ENCODE peak calls at places on chromosomes 4 and X, in nine cellular contexts. T is Caco-2; Y is aorta; U is osteoblast; J is effector memory CD4-positive, alpha-beta T cell; L is small intestine; D is SK-N-SH; Z is A673; Q is IMR-90. C is an unnamed sample. For H3K9me3, the result is how much of the 10 kb centered on the place peaks cover.

GRCh38 chrX:20266810-20267598 is at the start of gene RPS6KA3:
- DNase-seq in U (peak), D (peak), J (peak), Y (peak), Q (peak), T (peak), L (peak), Z (peak), C (peak)

GRCh38 chr4:113958766-113959540 is 20.5 kb downstream of the ARSJ start:
- DNase-seq in Q (peak), Z (peak), L (peak), J (no peak), D (no peak), Y (no peak), U (no peak), T (peak), C (no peak)

GRCh38 chr4:52035190-52035589 is 2.9 kb downstream of the SGCB start:
- DNase-seq in J (no peak), L (peak), Q (no peak), T (no peak), Y (no peak), U (no peak), D (no peak), Z (no peak), C (no peak)

GRCh38 chrX:41164469-41164868 is 79.2 kb downstream of the USP9X start:
- DNase-seq in T (no peak), Q (no peak), U (peak), D (no peak), Z (no peak), L (peak), Y (no peak), J (no peak), C (peak)

GRCh38 chrX:136847874-136848273 is 32.7 kb downstream of the RBMX start:
- DNase-seq in T (no peak), L (no peak), D (no peak), Q (peak), Y (no peak), J (no peak), Z (no peak), U (peak), C (no peak)

GRCh38 chr4:83548151-83548905 is 12.4 kb downstream of the GPAT3 start:
- DNase-seq in U (peak), Z (peak), D (no peak), Q (peak), T (peak), Y (peak), L (peak), J (peak), C (peak)

GRCh38 chr4:126916626-126917140 is 716.1 kb upstream of the INTU start:
- DNase-seq in Q (peak), U (no peak), J (no peak), D (no peak), Z (no peak), T (no peak), Y (no peak), L (no peak), C (no peak)

GRCh38 chr4:182265881-182266280 is 22.7 kb downstream of the TENM3 start:
- DNase-seq in Z (no peak), D (no peak), T (peak), L (peak), U (no peak), J (no peak), Q (no peak), Y (no peak), C (no peak)

GRCh38 chr4:86014599-86014998 is 345.3 kb downstream of the MAPK10 start:
- DNase-seq in Y (no peak), T (no peak), L (no peak), D (no peak), Z (peak), Q (no peak), U (no peak), J (no peak), C (no peak)

GRCh38 chrX:152635941-152636340 is 1.8 kb upstream of the GABRQ start:
- DNase-seq in D (peak), U (peak), J (no peak), Q (peak), T (peak), Z (peak), L (peak), Y (no peak), C (peak)

GRCh38 chrX:12026481-12026880 is 111.8 kb upstream of the FRMPD4 start:
- DNase-seq in U (no peak), J (no peak), Z (no peak), T (no peak), Y (no peak), L (no peak), D (no peak), Q (no peak), C (no peak)

GRCh38 chr4:95551653-95552052 is 2.9 kb upstream of the UNC5C start:
- DNase-seq in Q (no peak), Y (no peak), U (no peak), J (no peak), D (no peak), T (no peak), L (no peak), Z (peak), C (no peak)

GRCh38 chr4:95547708-95548471 is 883 bp downstream of the UNC5C start:
- DNase-seq in L (no peak), U (peak), D (no peak), J (no peak), T (no peak), Y (peak), Z (no peak), Q (no peak), C (peak)

GRCh38 chr4:95550566-95550965 is 1.8 kb upstream of the UNC5C start:
- DNase-seq in D (no peak), J (no peak), Y (no peak), L (no peak), Z (no peak), Q (no peak), T (no peak), U (no peak), C (no peak)

GRCh38 chr4:95548738-95549245 is at the start of gene UNC5C:
- DNase-seq in Y (peak), L (no peak), J (no peak), Z (no peak), Q (no peak), T (no peak), D (peak), U (peak), C (peak)

GRCh38 chr4:95549246-95550138 is 719 bp upstream of the UNC5C start:
- DNase-seq in Y (peak), Q (peak), Z (no peak), J (no peak), U (peak), D (peak), L (peak), T (no peak), C (peak)
- H3K9me3 ChIP-seq in Y (under half), Q (under half), Z (under half), J (under half), U (under half), D (under half), L (under half), T (under half), C (under half)

GRCh38 chrX:1150569-1151347 is 61.7 kb downstream of the CRLF2 start:
- DNase-seq in Q (no peak), T (no peak), Y (no peak), L (no peak), Z (no peak), J (no peak), D (no peak), U (no peak), C (no peak)
- H3K9me3 ChIP-seq in Q (under half), T (under half), Y (under half), L (under half), Z (under half), J (under half), D (under half), U (under half), C (under half)

GRCh38 chr4:172688536-172688935 is 480.1 kb upstream of the GALNT7 start:
- DNase-seq in Q (no peak), T (no peak), L (peak), J (no peak), U (no peak), Y (no peak), Z (peak), D (no peak), C (no peak)

GRCh38 chr4:172680701-172681100 is 487.9 kb upstream of the GALNT7 start:
- DNase-seq in U (no peak), Y (no peak), L (peak), J (no peak), Z (no peak), Q (peak), D (no peak), T (no peak), C (no peak)

GRCh38 chr4:172691552-172691951 is 477.1 kb upstream of the GALNT7 start:
- DNase-seq in Y (no peak), D (no peak), L (no peak), Q (no peak), J (no peak), Z (no peak), T (no peak), U (no peak), C (no peak)

GRCh38 chr4:172683016-172683415 is 485.6 kb upstream of the GALNT7 start:
- DNase-seq in J (no peak), L (no peak), T (no peak), Z (no peak), U (no peak), Y (no peak), Q (peak), D (no peak), C (no peak)

GRCh38 chr4:172686021-172686420 is 482.6 kb upstream of the GALNT7 start:
- DNase-seq in Z (no peak), D (no peak), Q (no peak), J (no peak), Y (no peak), T (no peak), L (no peak), U (no peak), C (no peak)
- H3K9me3 ChIP-seq in Z (under half), D (under half), Q (under half), J (under half), Y (under half), T (under half), L (under half), U (under half), C (under half)

DNA sequence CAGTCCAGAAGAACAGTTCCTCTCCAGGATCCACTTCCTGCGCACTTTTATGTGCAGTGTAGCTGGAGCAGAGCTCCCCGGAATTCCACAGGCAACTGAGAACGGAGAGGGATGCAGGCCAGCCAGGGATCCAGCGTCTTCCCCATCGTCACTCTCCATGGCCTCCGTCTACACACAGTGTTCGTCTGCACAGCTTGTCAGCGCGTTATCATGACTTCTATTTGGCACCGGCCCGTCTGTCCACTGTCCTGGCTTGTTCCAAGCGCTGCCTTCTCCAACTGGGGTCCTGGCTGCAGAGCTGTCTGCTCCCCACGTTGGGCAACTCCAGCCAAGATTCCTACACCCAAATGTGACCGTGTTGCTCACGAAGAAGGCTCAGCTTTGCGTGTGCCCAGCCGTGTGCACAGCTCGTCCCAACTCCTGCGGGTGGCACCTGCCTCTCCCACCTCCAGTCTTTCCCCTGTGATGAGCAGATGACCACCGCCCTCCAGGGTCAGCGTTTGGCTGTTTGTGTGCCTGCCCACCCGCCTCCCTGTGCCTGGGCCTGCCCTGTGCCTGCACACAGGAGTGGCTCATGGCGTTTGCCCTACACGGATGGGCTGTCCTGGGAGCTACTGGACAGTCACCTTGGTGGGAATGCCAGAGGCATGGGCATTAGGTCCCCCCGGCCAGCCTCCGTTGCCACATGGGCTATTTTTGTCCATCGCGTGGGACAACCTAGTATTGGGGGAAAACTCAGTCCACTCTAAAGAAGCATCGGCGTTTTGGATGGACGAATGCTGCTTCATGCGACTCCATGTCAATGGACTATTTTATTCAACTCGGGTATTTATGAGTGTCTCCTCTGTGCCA is 2.2 kb upstream of the CTBP1 start:
- DNase-seq in Q (no peak), T (no peak), L (no peak), J (no peak), D (no peak), Y (peak), Z (no peak), U (no peak), C (no peak)
- H3K9me3 ChIP-seq in Q (under half), T (under half), L (under half), J (under half), D (under half), Y (under half), Z (half or more), U (under half), C (under half)

C was measured in colonic mucosa.